ENCODE peak calls at places on chromosomes 7 and 10, in four cellular contexts. R is SK-N-SH, J is uterus, U is MM.1S. O is an unnamed sample.
A peak's percentile ranks its signal among the peaks of the same experiment; 100 is the strongest.

GRCh38 chr10:86205761-86206145 is 160.8 kb downstream of the GRID1 start:
- DNase-seq in U (no peak), R (no peak), J (no peak), O (no peak)

GRCh38 chr7:91383186-91383585 is 119.0 kb downstream of the FZD1 start:
- DNase-seq in R (no peak), J (no peak), U (no peak), O (no peak)

GRCh38 chr7:105097619-105098018 is 83.6 kb downstream of the KMT2E start:
- DNase-seq in R (no peak), U (no peak), J (no peak), O (no peak)

GRCh38 chr10:93028881-93029280 is 31.7 kb upstream of the CYP26C1 start:
- DNase-seq in J (no peak), U (no peak), R (no peak), O (no peak)

GRCh38 chr7:18064242-18064838 is 36.7 kb upstream of the PRPS1L1 start:
- DNase-seq in R (peak; percentile 26), U (peak; percentile 24), J (no peak), O (peak; percentile 33)

GRCh38 chr7:87083865-87084519 is 24.5 kb upstream of the ELAPOR2 start:
- DNase-seq in R (no peak), J (no peak), U (no peak), O (no peak)

GRCh38 chr7:133376514-133376913 is 123.6 kb downstream of the EXOC4 start:
- DNase-seq in J (no peak), R (no peak), U (peak; percentile 42), O (no peak)

GRCh38 chr7:91397099-91397498 is 132.9 kb downstream of the FZD1 start:
- DNase-seq in U (no peak), R (no peak), J (no peak), O (no peak)

GRCh38 chr10:131050162-131050766 is 261.3 kb downstream of the TCERG1L start:
- DNase-seq in R (no peak), J (no peak), U (no peak), O (no peak)

GRCh38 chr10:79070091-79070610 is 1.4 kb downstream of the ZMIZ1 start:
- DNase-seq in J (no peak), R (peak; percentile 70), U (no peak), O (peak; percentile 57)

GRCh38 chr10:114525368-114525949 is 121.2 kb upstream of the AFAP1L2 start:
- DNase-seq in U (no peak), R (no peak), J (peak; percentile 50), O (no peak)

GRCh38 chr10:114523876-114524275 is 119.6 kb upstream of the AFAP1L2 start:
- DNase-seq in J (no peak), U (peak; percentile 56), R (no peak), O (no peak)

GRCh38 chr10:114521250-114521649 is 116.9 kb upstream of the AFAP1L2 start:
- DNase-seq in R (no peak), J (no peak), U (no peak), O (no peak)

GRCh38 chr10:114526112-114526496 is 121.8 kb upstream of the AFAP1L2 start:
- DNase-seq in U (peak; percentile 72), R (no peak), J (no peak), O (no peak)

DNA sequence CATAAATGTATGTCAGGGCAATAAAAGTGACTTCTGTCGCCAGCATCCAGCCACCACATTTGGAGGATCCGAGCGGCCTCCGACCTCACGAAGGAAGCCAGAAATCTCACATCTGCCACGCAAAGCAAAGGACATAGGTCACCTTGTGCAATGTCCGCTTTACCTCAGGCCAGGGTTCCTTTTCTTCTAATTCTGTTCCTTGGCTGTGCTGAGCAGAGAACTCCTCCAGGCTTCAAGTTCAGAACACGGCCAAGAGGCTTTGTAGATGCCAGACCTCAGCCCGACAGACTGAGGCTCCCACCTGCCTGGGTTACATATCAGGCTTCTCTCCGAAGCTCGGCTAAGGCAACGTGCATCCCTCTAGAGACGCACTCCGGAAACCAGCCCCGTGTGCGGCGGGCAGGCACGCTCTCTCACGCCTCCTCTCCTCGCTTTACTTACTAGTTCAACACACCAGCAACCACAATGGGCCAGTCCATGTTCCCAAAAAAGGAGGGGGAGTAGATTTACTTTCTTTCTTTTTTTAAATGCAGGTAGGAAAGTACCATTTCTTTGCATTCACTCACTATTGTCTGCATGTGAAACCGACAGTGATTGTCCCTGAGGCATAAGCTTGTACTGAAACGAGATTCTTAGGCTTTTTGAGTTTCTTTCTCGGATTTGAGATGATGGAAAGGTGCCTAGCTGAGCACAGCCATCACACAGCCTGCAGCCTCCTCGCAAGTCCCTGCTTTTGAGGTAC is 122.4 kb upstream of the AFAP1L2 start:
- DNase-seq in R (peak; percentile 85), U (peak; percentile 98), J (peak; percentile 83), O (peak; percentile 75)
- H3K4me3 ChIP-seq in R (peak overlapping the region; percentile 53), U (peak overlapping the region; percentile 57), J (peak overlapping the region; percentile 39), O (no peak overlapping the region)

GRCh38 chr10:69646688-69647060 is 16.6 kb downstream of the FAM241B start:
- DNase-seq in J (no peak), U (no peak), R (no peak), O (no peak)
- H3K27me3 ChIP-seq in J (no peaks in the 10 kb centered on the region), U (peaks cover 75% of the 10 kb centered on the region), R (peaks cover 11% of the 10 kb centered on the region), O (no peaks in the 10 kb centered on the region)

DNA sequence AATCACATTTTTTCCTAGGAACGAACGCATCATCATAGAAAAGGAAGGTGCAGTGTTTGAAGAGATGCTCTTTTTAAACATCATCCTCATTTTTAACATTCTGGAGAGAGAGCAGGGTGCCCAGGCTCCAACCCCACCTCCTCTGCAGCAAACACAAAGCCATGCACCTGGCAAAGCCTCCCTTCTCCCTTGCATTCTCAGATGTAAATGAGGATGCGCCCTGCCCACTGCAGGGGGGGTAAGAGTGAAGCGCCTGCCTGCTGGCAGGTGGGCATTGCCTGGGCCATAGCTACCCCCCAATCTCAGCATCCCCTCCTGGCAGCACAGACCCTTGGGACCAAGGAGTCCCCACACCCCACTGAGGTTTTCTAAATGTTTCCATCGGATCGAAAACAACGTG is 92.4 kb downstream of the PTPRN2 start:
- DNase-seq in J (no peak), U (no peak), R (no peak), O (no peak)
- H3K9me3 ChIP-seq in J (no peaks in the 10 kb centered on the region), U (no peaks in the 10 kb centered on the region), R (no peaks in the 10 kb centered on the region), O (no peaks in the 10 kb centered on the region)

DNA sequence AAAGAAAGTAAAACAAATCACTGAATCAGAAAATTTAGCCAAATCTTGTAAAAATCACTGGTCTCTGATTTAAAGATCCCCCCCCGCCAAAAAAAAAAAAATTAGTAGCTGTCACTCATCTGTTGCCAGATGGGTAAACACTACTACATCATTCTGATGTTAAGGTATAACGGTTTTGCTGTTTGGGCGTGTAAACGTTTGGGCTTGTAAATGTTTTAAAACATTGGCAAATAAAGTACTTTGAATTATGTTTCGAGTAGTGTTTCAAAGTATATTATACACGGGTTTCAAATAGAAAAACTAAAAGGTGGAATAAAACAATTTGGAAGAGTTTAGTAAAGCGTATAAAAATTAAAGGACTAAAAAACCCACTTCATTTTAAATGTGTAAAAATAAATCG is 1.5 kb downstream of the TMEM229A start:
- DNase-seq in J (no peak), R (no peak), U (no peak), O (no peak)
- H3K4me3 ChIP-seq in J (no peak overlapping the region), R (peak overlapping the region; percentile 66), U (no peak overlapping the region), O (no peak overlapping the region)

DNA sequence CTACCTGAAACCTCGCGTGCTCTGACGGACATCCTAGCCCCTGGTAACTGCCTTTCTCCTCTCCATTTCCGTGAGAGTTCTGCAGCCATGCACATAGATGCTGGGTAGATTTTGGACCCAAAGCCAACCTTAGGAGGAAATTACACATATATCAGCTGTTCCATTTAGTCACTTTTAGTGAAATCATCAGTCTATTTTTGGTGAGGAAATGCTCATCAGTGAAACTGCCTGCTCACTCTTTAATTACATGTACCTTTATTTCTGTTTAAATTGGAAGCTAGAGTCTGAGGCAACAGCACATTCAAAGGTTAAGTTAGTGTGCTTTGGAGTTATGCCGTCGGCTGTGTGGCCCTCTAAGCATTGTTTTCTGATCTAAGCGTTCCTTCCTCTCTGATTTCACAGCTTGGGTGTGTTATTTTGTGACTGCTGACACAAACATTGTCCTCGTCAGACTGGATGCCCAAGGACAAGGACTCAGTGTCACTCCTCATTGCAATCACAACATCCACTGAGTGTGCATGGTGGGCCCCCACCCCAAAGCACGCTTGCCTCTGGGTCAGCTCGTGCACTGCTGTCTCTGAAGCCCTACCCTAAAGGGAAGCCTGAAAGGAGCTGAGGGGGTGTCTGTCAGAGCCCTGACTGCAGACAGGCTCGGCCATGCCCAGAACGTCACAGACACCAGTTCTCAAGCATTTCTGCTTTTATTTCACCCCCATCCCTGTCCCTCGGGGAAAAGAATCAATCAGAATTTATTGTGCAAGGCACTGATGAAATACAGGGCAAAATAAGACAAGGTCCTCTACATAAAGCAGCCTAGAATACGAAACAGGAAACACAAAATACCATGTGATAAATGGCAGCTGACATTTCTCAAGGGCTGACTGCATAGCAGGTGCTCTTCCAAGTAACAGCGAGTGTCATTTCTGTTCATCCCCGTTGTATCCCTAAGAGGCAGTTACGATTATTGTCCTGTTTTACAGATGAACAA is 231.6 kb downstream of the WDR37 start:
- DNase-seq in J (no peak), R (peak; percentile 52), U (no peak), O (no peak)
- H3K27me3 ChIP-seq in J (no peaks in the 10 kb centered on the region), R (no peaks in the 10 kb centered on the region), U (peaks cover 4% of the 10 kb centered on the region), O (no peaks in the 10 kb centered on the region)

GRCh38 chr7:92874567-92874966 is 38.2 kb upstream of the CDK6 start:
- DNase-seq in J (no peak), R (no peak), U (no peak), O (no peak)

GRCh38 chr7:92875719-92876118 is 39.3 kb upstream of the CDK6 start:
- DNase-seq in R (no peak), J (no peak), U (no peak), O (no peak)

GRCh38 chr7:92872701-92873100 is 36.3 kb upstream of the CDK6 start:
- DNase-seq in U (no peak), J (no peak), R (no peak), O (no peak)

GRCh38 chr7:92875171-92875570 is 38.8 kb upstream of the CDK6 start:
- DNase-seq in R (no peak), U (no peak), J (no peak), O (no peak)

GRCh38 chr7:92873776-92874175 is 37.4 kb upstream of the CDK6 start:
- DNase-seq in R (no peak), J (no peak), U (no peak), O (no peak)
- H3K9me3 ChIP-seq in R (no peaks in the 10 kb centered on the region), J (no peaks in the 10 kb centered on the region), U (no peaks in the 10 kb centered on the region), O (no peaks in the 10 kb centered on the region)

GRCh38 chr7:26195867-26196266 is 4.7 kb downstream of the HNRNPA2B1 start:
- DNase-seq in J (no peak), R (no peak), U (no peak), O (no peak)

GRCh38 chr7:26195182-26195581 is 5.4 kb downstream of the HNRNPA2B1 start:
- DNase-seq in R (no peak), U (no peak), J (no peak), O (no peak)

GRCh38 chr7:26198133-26198780 is 2.3 kb downstream of the HNRNPA2B1 start:
- DNase-seq in R (no peak), J (no peak), U (peak; percentile 67), O (no peak)

GRCh38 chr7:26197153-26198115 is 3.1 kb downstream of the HNRNPA2B1 start:
- DNase-seq in J (no peak), R (no peak), U (no peak), O (no peak)

DNA sequence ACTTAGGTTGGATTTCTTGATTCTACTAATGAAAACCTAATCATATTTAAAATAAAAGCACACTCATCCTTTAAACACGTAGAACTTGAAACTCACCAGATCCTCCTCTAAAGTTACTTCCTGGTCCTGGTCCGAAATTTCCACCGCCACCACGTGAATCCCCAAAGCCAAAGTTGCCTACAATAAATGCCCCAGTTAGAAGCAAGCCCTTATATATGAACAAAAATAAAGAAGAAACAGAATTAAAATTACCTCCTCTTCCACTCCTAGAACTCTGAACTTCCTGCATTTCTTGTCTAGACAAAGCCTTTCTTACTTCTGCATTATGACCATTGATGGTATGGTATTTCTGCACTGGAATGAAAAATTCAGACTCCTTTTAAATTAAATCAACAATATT is 4.2 kb downstream of the HNRNPA2B1 start:
- DNase-seq in R (no peak), J (no peak), U (no peak), O (no peak)
- H3K4me3 ChIP-seq in R (peak overlapping the region; percentile 15), J (no peak overlapping the region), U (peak overlapping the region; percentile 96), O (no peak overlapping the region)